ENCODE peak calls at places on chromosomes 1 and 21, in nine cellular contexts. One of them, this sample, is unnamed. For H3K9me3 and H3K4me1, the result is how much of the 10 kb centered on the place peaks cover.

GRCh38 chr1:97943354-97943753 is 22.5 kb upstream of the DPYD start:
- DNase-seq in IMR-90: peak
- DNase-seq in cardiac muscle cell: peak
- DNase-seq in tibial artery: no peak
- DNase-seq in thoracic aorta: no peak
- DNase-seq in upper lobe of right lung: no peak
- DNase-seq in pancreas: no peak
- DNase-seq in aorta: no peak
- DNase-seq in mammary epithelial cell: peak
- DNase-seq in this sample: no peak

GRCh38 chr1:9872430-9873165 is 37.5 kb downstream of the CTNNBIP1 start:
- DNase-seq in upper lobe of right lung: no peak
- DNase-seq in IMR-90: peak
- DNase-seq in cardiac muscle cell: no peak
- DNase-seq in mammary epithelial cell: no peak
- DNase-seq in aorta: no peak
- DNase-seq in thoracic aorta: no peak
- DNase-seq in pancreas: no peak
- DNase-seq in tibial artery: no peak
- DNase-seq in this sample: no peak

GRCh38 chr1:92538413-92539061 is 51.8 kb upstream of the GFI1 start:
- DNase-seq in pancreas: no peak
- DNase-seq in upper lobe of right lung: no peak
- DNase-seq in tibial artery: no peak
- DNase-seq in aorta: no peak
- DNase-seq in cardiac muscle cell: no peak
- DNase-seq in mammary epithelial cell: peak
- DNase-seq in thoracic aorta: no peak
- DNase-seq in IMR-90: peak
- DNase-seq in this sample: no peak

GRCh38 chr1:203136409-203137042 is 9.0 kb downstream of the ADORA1 start:
- DNase-seq in tibial artery: no peak
- DNase-seq in cardiac muscle cell: no peak
- DNase-seq in pancreas: peak
- DNase-seq in IMR-90: no peak
- DNase-seq in thoracic aorta: no peak
- DNase-seq in aorta: peak
- DNase-seq in upper lobe of right lung: no peak
- DNase-seq in mammary epithelial cell: no peak
- DNase-seq in this sample: no peak

GRCh38 chr1:166378805-166379204 is 212.0 kb upstream of the FAM78B start:
- DNase-seq in thoracic aorta: no peak
- DNase-seq in aorta: no peak
- DNase-seq in IMR-90: no peak
- DNase-seq in mammary epithelial cell: no peak
- DNase-seq in cardiac muscle cell: no peak
- DNase-seq in pancreas: no peak
- DNase-seq in tibial artery: no peak
- DNase-seq in upper lobe of right lung: no peak
- DNase-seq in this sample: no peak

GRCh38 chr1:145956776-145957442 is 908 bp downstream of the LIX1L start:
- DNase-seq in thoracic aorta: no peak
- DNase-seq in aorta: no peak
- DNase-seq in upper lobe of right lung: no peak
- DNase-seq in mammary epithelial cell: no peak
- DNase-seq in IMR-90: peak
- DNase-seq in tibial artery: peak
- DNase-seq in cardiac muscle cell: peak
- DNase-seq in pancreas: no peak
- DNase-seq in this sample: peak

GRCh38 chr1:162381383-162381782 is at the start of gene C1orf226:
- DNase-seq in cardiac muscle cell: no peak
- DNase-seq in pancreas: no peak
- DNase-seq in aorta: no peak
- DNase-seq in upper lobe of right lung: no peak
- DNase-seq in thoracic aorta: no peak
- DNase-seq in mammary epithelial cell: peak
- DNase-seq in tibial artery: peak
- DNase-seq in IMR-90: no peak
- DNase-seq in this sample: no peak

GRCh38 chr1:183881387-183882084 is 76.6 kb downstream of the RGL1 start:
- DNase-seq in IMR-90: peak
- DNase-seq in aorta: no peak
- DNase-seq in upper lobe of right lung: peak
- DNase-seq in thoracic aorta: no peak
- DNase-seq in mammary epithelial cell: peak
- DNase-seq in pancreas: peak
- DNase-seq in tibial artery: no peak
- DNase-seq in cardiac muscle cell: peak
- DNase-seq in this sample: no peak

GRCh38 chr21:37383784-37384311 is 17.3 kb downstream of the DYRK1A start:
- DNase-seq in IMR-90: no peak
- DNase-seq in thoracic aorta: no peak
- DNase-seq in upper lobe of right lung: no peak
- DNase-seq in cardiac muscle cell: no peak
- DNase-seq in mammary epithelial cell: no peak
- DNase-seq in aorta: no peak
- DNase-seq in tibial artery: no peak
- DNase-seq in pancreas: no peak
- DNase-seq in this sample: no peak

GRCh38 chr1:114319480-114319879 is 165.8 kb upstream of the SYT6 start:
- DNase-seq in IMR-90: peak
- DNase-seq in aorta: no peak
- DNase-seq in upper lobe of right lung: no peak
- DNase-seq in tibial artery: no peak
- DNase-seq in thoracic aorta: no peak
- DNase-seq in cardiac muscle cell: peak
- DNase-seq in mammary epithelial cell: peak
- DNase-seq in pancreas: no peak
- DNase-seq in this sample: no peak

GRCh38 chr1:22854688-22855565 is 117.7 kb downstream of the LACTBL1 start:
- DNase-seq in mammary epithelial cell: no peak
- DNase-seq in aorta: no peak
- DNase-seq in upper lobe of right lung: no peak
- DNase-seq in pancreas: no peak
- DNase-seq in cardiac muscle cell: no peak
- DNase-seq in thoracic aorta: no peak
- DNase-seq in tibial artery: no peak
- DNase-seq in IMR-90: no peak
- DNase-seq in this sample: no peak

GRCh38 chr1:36253463-36253862 is 29.2 kb downstream of the THRAP3 start:
- DNase-seq in mammary epithelial cell: no peak
- DNase-seq in pancreas: no peak
- DNase-seq in upper lobe of right lung: no peak
- DNase-seq in cardiac muscle cell: peak
- DNase-seq in aorta: no peak
- DNase-seq in IMR-90: peak
- DNase-seq in tibial artery: no peak
- DNase-seq in thoracic aorta: no peak
- DNase-seq in this sample: no peak

GRCh38 chr1:119743776-119744597 is 24.7 kb downstream of the HMGCS2 start:
- DNase-seq in IMR-90: peak
- DNase-seq in thoracic aorta: no peak
- DNase-seq in pancreas: peak
- DNase-seq in cardiac muscle cell: peak
- DNase-seq in tibial artery: no peak
- DNase-seq in aorta: no peak
- DNase-seq in mammary epithelial cell: peak
- DNase-seq in upper lobe of right lung: no peak
- DNase-seq in this sample: peak

GRCh38 chr1:189805735-189806134 is 671.9 kb downstream of the BRINP3 start:
- DNase-seq in tibial artery: no peak
- DNase-seq in IMR-90: no peak
- DNase-seq in thoracic aorta: no peak
- DNase-seq in cardiac muscle cell: peak
- DNase-seq in mammary epithelial cell: no peak
- DNase-seq in upper lobe of right lung: no peak
- DNase-seq in aorta: no peak
- DNase-seq in pancreas: no peak
- DNase-seq in this sample: no peak

GRCh38 chr1:35448344-35448801 is 108.8 kb downstream of the KIAA0319L start:
- DNase-seq in tibial artery: no peak
- DNase-seq in IMR-90: peak
- DNase-seq in mammary epithelial cell: peak
- DNase-seq in aorta: no peak
- DNase-seq in thoracic aorta: no peak
- DNase-seq in cardiac muscle cell: peak
- DNase-seq in pancreas: no peak
- DNase-seq in upper lobe of right lung: no peak
- DNase-seq in this sample: no peak

DNA sequence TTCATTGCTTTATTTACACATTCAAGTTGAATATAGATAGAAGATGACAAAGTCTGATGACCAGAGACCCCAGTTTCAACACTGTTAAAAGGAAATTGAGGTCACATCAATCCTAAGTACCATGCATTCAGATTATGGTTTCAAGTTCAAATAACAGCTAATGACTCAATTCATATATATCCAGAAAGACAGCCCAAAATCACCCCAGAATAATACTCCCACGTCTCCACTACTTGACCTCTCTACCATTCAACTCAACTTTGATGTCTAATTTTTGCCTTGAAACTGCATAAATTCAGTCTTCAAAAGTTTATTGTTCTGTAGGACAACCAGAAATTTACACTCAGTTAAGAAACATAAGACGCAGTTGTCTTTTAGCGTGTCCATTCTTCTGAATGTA is 569.2 kb downstream of the LTN1 start:
- DNase-seq in aorta: no peak
- DNase-seq in thoracic aorta: no peak
- DNase-seq in IMR-90: no peak
- DNase-seq in cardiac muscle cell: no peak
- DNase-seq in pancreas: no peak
- DNase-seq in upper lobe of right lung: no peak
- DNase-seq in mammary epithelial cell: no peak
- DNase-seq in tibial artery: no peak
- DNase-seq in this sample: no peak
- H3K9me3 ChIP-seq in aorta: under half
- H3K9me3 ChIP-seq in thoracic aorta: under half
- H3K9me3 ChIP-seq in IMR-90: under half
- H3K9me3 ChIP-seq in cardiac muscle cell: under half
- H3K9me3 ChIP-seq in pancreas: under half
- H3K9me3 ChIP-seq in upper lobe of right lung: under half
- H3K9me3 ChIP-seq in mammary epithelial cell: under half
- H3K9me3 ChIP-seq in tibial artery: under half
- H3K9me3 ChIP-seq in this sample: under half

DNA sequence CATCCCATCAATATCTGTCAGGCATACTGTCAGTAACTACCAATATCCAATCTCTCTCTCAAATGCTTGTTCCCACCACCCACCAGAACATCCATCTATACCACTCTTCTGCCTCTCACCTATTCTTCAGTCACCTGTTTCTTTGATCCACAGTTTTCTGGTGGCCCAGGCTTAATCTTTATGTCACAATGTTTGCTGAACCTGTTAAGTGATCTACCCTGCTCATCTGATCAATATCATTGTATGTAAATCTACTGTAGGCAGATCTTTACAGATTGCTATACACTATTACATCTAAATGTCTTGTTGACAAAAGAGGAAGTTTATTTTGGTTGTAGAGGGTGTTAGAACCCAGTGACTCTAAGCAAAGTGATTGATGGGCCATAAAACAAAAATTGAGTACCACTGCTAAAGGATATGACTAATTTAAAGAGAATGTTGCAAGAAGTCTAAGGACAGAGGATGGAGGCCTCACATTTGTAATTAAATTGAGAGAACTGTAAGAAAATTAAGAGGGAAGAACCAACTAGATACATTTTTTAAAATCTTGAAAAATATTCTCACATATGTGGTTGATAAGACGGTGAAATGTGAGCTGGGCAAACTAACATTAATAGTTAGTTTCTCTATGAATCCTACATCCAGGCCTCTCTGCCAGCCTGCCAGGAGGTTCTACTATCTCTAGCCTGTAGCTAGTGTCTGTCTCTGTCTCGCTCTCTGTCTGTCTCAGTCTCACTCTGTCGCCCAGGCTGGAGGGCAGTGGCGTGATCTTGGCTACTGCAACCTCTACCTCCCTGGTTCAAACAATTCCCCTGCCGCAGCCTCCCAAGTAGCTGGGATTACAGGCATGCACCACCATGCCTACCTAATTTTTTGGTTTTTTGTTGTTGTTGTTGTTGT is 34.1 kb downstream of the EGLN1 start:
- DNase-seq in upper lobe of right lung: no peak
- DNase-seq in mammary epithelial cell: no peak
- DNase-seq in cardiac muscle cell: no peak
- DNase-seq in pancreas: no peak
- DNase-seq in aorta: no peak
- DNase-seq in thoracic aorta: no peak
- DNase-seq in IMR-90: peak
- DNase-seq in tibial artery: no peak
- DNase-seq in this sample: no peak
- H3K4me1 ChIP-seq in upper lobe of right lung: under half
- H3K4me1 ChIP-seq in mammary epithelial cell: under half
- H3K4me1 ChIP-seq in cardiac muscle cell: under half
- H3K4me1 ChIP-seq in pancreas: half or more
- H3K4me1 ChIP-seq in aorta: under half
- H3K4me1 ChIP-seq in thoracic aorta: under half
- H3K4me1 ChIP-seq in IMR-90: under half
- H3K4me1 ChIP-seq in tibial artery: under half
- H3K4me1 ChIP-seq in this sample: under half

GRCh38 chr1:156669794-156670193 is 7.4 kb downstream of the NES start:
- DNase-seq in pancreas: no peak
- DNase-seq in cardiac muscle cell: no peak
- DNase-seq in thoracic aorta: no peak
- DNase-seq in upper lobe of right lung: no peak
- DNase-seq in aorta: no peak
- DNase-seq in mammary epithelial cell: no peak
- DNase-seq in IMR-90: no peak
- DNase-seq in tibial artery: no peak
- DNase-seq in this sample: no peak
- H3K9me3 ChIP-seq in pancreas: under half
- H3K9me3 ChIP-seq in cardiac muscle cell: under half
- H3K9me3 ChIP-seq in thoracic aorta: under half
- H3K9me3 ChIP-seq in upper lobe of right lung: under half
- H3K9me3 ChIP-seq in aorta: under half
- H3K9me3 ChIP-seq in mammary epithelial cell: under half
- H3K9me3 ChIP-seq in IMR-90: under half
- H3K9me3 ChIP-seq in tibial artery: under half
- H3K9me3 ChIP-seq in this sample: under half

DNA sequence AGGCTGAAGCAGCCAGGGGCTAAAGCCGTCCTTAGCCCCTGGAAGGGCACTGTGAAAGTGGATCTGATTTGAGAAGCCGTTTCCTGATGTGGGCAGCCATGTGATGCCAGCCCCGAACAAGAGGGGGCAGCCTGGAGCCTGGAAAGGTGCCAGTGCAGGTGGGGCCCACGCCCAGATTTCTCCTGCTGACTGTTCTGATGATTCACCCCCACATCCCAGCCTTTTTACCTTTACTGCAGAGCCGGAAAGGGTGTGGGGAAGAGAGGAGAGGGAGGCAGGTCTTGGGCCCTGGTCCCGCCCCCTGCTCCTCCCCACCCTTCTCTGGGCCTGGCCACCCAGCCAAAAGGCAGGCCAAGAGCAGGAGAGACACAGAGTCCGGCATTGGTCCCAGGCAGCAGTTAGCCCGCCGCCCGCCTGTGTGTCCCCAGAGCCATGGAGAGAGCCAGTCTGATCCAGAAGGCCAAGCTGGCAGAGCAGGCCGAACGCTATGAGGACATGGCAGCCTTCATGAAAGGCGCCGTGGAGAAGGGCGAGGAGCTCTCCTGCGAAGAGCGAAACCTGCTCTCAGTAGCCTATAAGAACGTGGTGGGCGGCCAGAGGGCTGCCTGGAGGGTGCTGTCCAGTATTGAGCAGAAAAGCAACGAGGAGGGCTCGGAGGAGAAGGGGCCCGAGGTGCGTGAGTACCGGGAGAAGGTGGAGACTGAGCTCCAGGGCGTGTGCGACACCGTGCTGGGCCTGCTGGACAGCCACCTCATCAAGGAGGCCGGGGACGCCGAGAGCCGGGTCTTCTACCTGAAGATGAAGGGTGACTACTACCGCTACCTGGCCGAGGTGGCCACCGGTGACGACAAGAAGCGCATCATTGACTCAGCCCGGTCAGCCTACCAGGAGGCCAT is at the start of gene SFN:
- DNase-seq in pancreas: peak
- DNase-seq in upper lobe of right lung: peak
- DNase-seq in aorta: no peak
- DNase-seq in mammary epithelial cell: peak
- DNase-seq in tibial artery: no peak
- DNase-seq in cardiac muscle cell: no peak
- DNase-seq in thoracic aorta: no peak
- DNase-seq in IMR-90: no peak
- DNase-seq in this sample: peak
- H3K4me1 ChIP-seq in pancreas: under half
- H3K4me1 ChIP-seq in upper lobe of right lung: under half
- H3K4me1 ChIP-seq in aorta: under half
- H3K4me1 ChIP-seq in mammary epithelial cell: half or more
- H3K4me1 ChIP-seq in tibial artery: under half
- H3K4me1 ChIP-seq in cardiac muscle cell: under half
- H3K4me1 ChIP-seq in thoracic aorta: under half
- H3K4me1 ChIP-seq in IMR-90: under half
- H3K4me1 ChIP-seq in this sample: under half

This sample was measured in HAP-1.